ENCODE peak calls at places on chromosomes 16 and 17, in eight cellular contexts. U is anterior cingulate cortex; H is T follicular helper cell; O is non-pigmented ciliary epithelial cell; P is ovary; A is activated effector memory CD4-positive, alpha-beta T cell treated with anti-CD3 and anti-CD28 coated beads, Interleukin-2, amount 50 U/mL, for 16 hours; Z is NCI-H2081; N is endothelial cell. I is an unnamed sample.

GRCh38 chr16:10896723-10897122 is 19.7 kb downstream of the CIITA start:
- DNase-seq in U (no peak), H (no peak), O (no peak), P (no peak), A (no peak), Z (no peak), N (no peak), I (no peak)

GRCh38 chr17:58517928-58518609 is 3.6 kb upstream of the MTMR4 start:
- DNase-seq in U (peak; percentile 98), H (peak; percentile 99), O (peak; percentile 99), P (peak; percentile 100), A (peak; percentile 100), Z (peak; percentile 100), N (peak; percentile 98), I (peak; percentile 100)

GRCh38 chr17:73949903-73950302 is 253.6 kb upstream of the RPL38 start:
- DNase-seq in U (no peak), H (no peak), O (no peak), P (no peak), A (no peak), Z (no peak), N (no peak), I (no peak)

GRCh38 chr17:37476431-37477130 is 13.1 kb upstream of the DUSP14 start:
- DNase-seq in U (no peak), H (no peak), O (no peak), P (no peak), A (no peak), Z (no peak), N (no peak), I (no peak)

GRCh38 chr16:82629441-82630027 is 2.8 kb downstream of the CDH13 start:
- DNase-seq in U (no peak), H (no peak), O (no peak), P (no peak), A (no peak), Z (no peak), N (no peak), I (no peak)

GRCh38 chr17:45293413-45294211 is 23.2 kb downstream of the MAP3K14 start:
- DNase-seq in U (no peak), H (no peak), O (peak; percentile 76), P (peak; percentile 87), A (peak; percentile 68), Z (no peak), N (no peak), I (no peak)

GRCh38 chr17:81687770-81688541 is 4.1 kb downstream of the HGS start:
- DNase-seq in U (no peak), H (no peak), O (no peak), P (no peak), A (no peak), Z (no peak), N (no peak), I (no peak)

GRCh38 chr17:8940866-8941471 is 24.5 kb downstream of the PIK3R5 start:
- DNase-seq in U (no peak), H (no peak), O (no peak), P (no peak), A (peak; percentile 78), Z (no peak), N (no peak), I (no peak)

GRCh38 chr16:78154729-78155461 is 55.4 kb downstream of the WWOX start:
- DNase-seq in U (no peak), H (no peak), O (no peak), P (no peak), A (no peak), Z (no peak), N (no peak), I (no peak)

GRCh38 chr17:31392856-31393748 is 1.6 kb downstream of the RAB11FIP4 start:
- DNase-seq in U (no peak), H (no peak), O (no peak), P (peak; percentile 7), A (no peak), Z (no peak), N (no peak), I (no peak)

GRCh38 chr17:34218757-34219156 is 36.3 kb upstream of the CCL2 start:
- DNase-seq in U (no peak), H (no peak), O (no peak), P (no peak), A (no peak), Z (no peak), N (no peak), I (no peak)

GRCh38 chr16:11396241-11397048 is 51.2 kb downstream of the RMI2 start:
- DNase-seq in U (no peak), H (peak; percentile 52), O (no peak), P (peak; percentile 77), A (peak; percentile 89), Z (peak; percentile 59), N (peak; percentile 91), I (peak; percentile 44)

GRCh38 chr16:50539822-50540710 is 8.1 kb upstream of the NKD1 start:
- DNase-seq in U (no peak), H (no peak), O (no peak), P (no peak), A (peak; percentile 22), Z (no peak), N (no peak), I (no peak)

GRCh38 chr16:87549627-87550509 is 52.4 kb upstream of the JPH3 start:
- DNase-seq in U (no peak), H (no peak), O (no peak), P (no peak), A (no peak), Z (no peak), N (no peak), I (no peak)

GRCh38 chr16:73043828-73044493 is 4.0 kb downstream of the ZFHX3 start:
- DNase-seq in U (no peak), H (no peak), O (no peak), P (no peak), A (no peak), Z (no peak), N (no peak), I (no peak)

GRCh38 chr16:12470311-12471229 is 333.1 kb downstream of the CPPED1 start:
- DNase-seq in U (no peak), H (no peak), O (no peak), P (peak; percentile 74), A (no peak), Z (no peak), N (no peak), I (no peak)

GRCh38 chr16:67926181-67926742 is 5.4 kb downstream of the CTRL start:
- DNase-seq in U (no peak), H (no peak), O (no peak), P (no peak), A (no peak), Z (peak; percentile 82), N (no peak), I (peak; percentile 97)

GRCh38 chr17:8073627-8074485 is 13.7 kb downstream of the ALOX12B start:
- DNase-seq in U (no peak), H (peak; percentile 80), O (no peak), P (peak; percentile 33), A (peak; percentile 95), Z (peak; percentile 54), N (peak; percentile 88), I (no peak)

I was measured in DMS153.